ENCODE peak calls at places on chromosomes 2 and 18, in seven cellular contexts. V, B, I, F, M, C and G are unnamed samples.

GRCh38 chr2:86062043-86062442 is 43.6 kb downstream of the POLR1A start:
- DNase-seq in V (no peak), B (no peak), I (no peak), F (no peak), M (no peak), C (no peak), G (no peak)

GRCh38 chr18:73975266-73975665 is 172.4 kb downstream of the FBXO15 start:
- DNase-seq in V (no peak), B (no peak), I (no peak), F (no peak), M (no peak), C (no peak), G (no peak)

GRCh38 chr2:44191739-44192138 is 23.1 kb downstream of the PPM1B start:
- DNase-seq in V (no peak), B (no peak), I (no peak), F (no peak), M (no peak), C (no peak), G (no peak)

GRCh38 chr2:1306029-1306686 is 107.1 kb upstream of the TPO start:
- DNase-seq in V (no peak), B (no peak), I (no peak), F (no peak), M (no peak), C (no peak), G (no peak)

GRCh38 chr18:41783065-41783818 is 171.8 kb upstream of the PIK3C3 start:
- DNase-seq in V (no peak), B (no peak), I (no peak), F (no peak), M (no peak), C (no peak), G (no peak)

GRCh38 chr18:72762505-72763122 is 105.2 kb downstream of the NETO1 start:
- DNase-seq in V (no peak), B (no peak), I (no peak), F (no peak), M (peak; percentile 82), C (no peak), G (no peak)

GRCh38 chr2:29657674-29658073 is 263.7 kb downstream of the ALK start:
- DNase-seq in V (no peak), B (no peak), I (peak; percentile 35), F (no peak), M (no peak), C (no peak), G (no peak)

GRCh38 chr2:168935810-168936581 is 34.9 kb downstream of the G6PC2 start:
- DNase-seq in V (no peak), B (no peak), I (no peak), F (no peak), M (peak; percentile 26), C (no peak), G (no peak)

GRCh38 chr2:54107903-54108615 is 7.4 kb upstream of the ACYP2 start:
- DNase-seq in V (no peak), B (no peak), I (no peak), F (no peak), M (no peak), C (no peak), G (no peak)

GRCh38 chr18:79375441-79375840 is 20.3 kb upstream of the NFATC1 start:
- DNase-seq in V (no peak), B (no peak), I (no peak), F (no peak), M (no peak), C (no peak), G (peak; percentile 59)

GRCh38 chr2:187360286-187360685 is 87.8 kb downstream of the CALCRL start:
- DNase-seq in V (no peak), B (no peak), I (no peak), F (no peak), M (no peak), C (no peak), G (no peak)

GRCh38 chr2:62760555-62760954 is 55.0 kb downstream of the EHBP1 start:
- DNase-seq in V (no peak), B (no peak), I (no peak), F (no peak), M (no peak), C (no peak), G (no peak)

GRCh38 chr2:127413200-127413599 is 5.0 kb upstream of the PROC start:
- DNase-seq in V (no peak), B (no peak), I (no peak), F (no peak), M (no peak), C (no peak), G (no peak)

GRCh38 chr2:235679471-235679870 is 185.6 kb downstream of the AGAP1 start:
- DNase-seq in V (no peak), B (no peak), I (no peak), F (no peak), M (no peak), C (no peak), G (no peak)

GRCh38 chr2:180657054-180657453 is 323.4 kb upstream of the UBE2E3 start:
- DNase-seq in V (no peak), B (no peak), I (no peak), F (no peak), M (no peak), C (no peak), G (no peak)

GRCh38 chr2:151337643-151338042 is 19.7 kb upstream of the TNFAIP6 start:
- DNase-seq in V (no peak), B (no peak), I (no peak), F (no peak), M (peak; percentile 58), C (no peak), G (no peak)

GRCh38 chr2:131519466-131519865 is 8.2 kb upstream of the CCDC74A start:
- DNase-seq in V (no peak), B (no peak), I (no peak), F (no peak), M (no peak), C (no peak), G (peak; percentile 72)

GRCh38 chr2:228657807-228658402 is 476.4 kb upstream of the SPHKAP start:
- DNase-seq in V (no peak), B (no peak), I (no peak), F (no peak), M (peak; percentile 75), C (no peak), G (no peak)

GRCh38 chr2:205232086-205232485 is 450.2 kb upstream of the NRP2 start:
- DNase-seq in V (no peak), B (no peak), I (no peak), F (no peak), M (no peak), C (no peak), G (no peak)

GRCh38 chr2:68295523-68295922 is 24.2 kb downstream of the CNRIP1 start:
- DNase-seq in V (no peak), B (no peak), I (no peak), F (no peak), M (no peak), C (no peak), G (no peak)

GRCh38 chr2:151619337-151619989 is 114.8 kb downstream of the NEB start:
- DNase-seq in V (no peak), B (no peak), I (no peak), F (no peak), M (peak; percentile 57), C (no peak), G (no peak)

GRCh38 chr2:12778369-12778768 is 61.6 kb downstream of the TRIB2 start:
- DNase-seq in V (no peak), B (no peak), I (no peak), F (no peak), M (peak; percentile 82), C (no peak), G (no peak)

GRCh38 chr18:6884944-6885343 is 155.4 kb downstream of the ARHGAP28 start:
- DNase-seq in V (no peak), B (no peak), I (no peak), F (no peak), M (no peak), C (no peak), G (no peak)

GRCh38 chr2:229196448-229196847 is 74.6 kb downstream of the PID1 start:
- DNase-seq in V (no peak), B (no peak), I (no peak), F (no peak), M (no peak), C (no peak), G (no peak)

GRCh38 chr2:46229134-46230063 is 67.8 kb upstream of the EPAS1 start:
- DNase-seq in V (no peak), B (no peak), I (no peak), F (no peak), M (peak; percentile 11), C (no peak), G (peak; percentile 49)

GRCh38 chr18:12944724-12945123 is 3.1 kb upstream of the SEH1L start:
- DNase-seq in V (no peak), B (no peak), I (no peak), F (no peak), M (no peak), C (no peak), G (no peak)

GRCh38 chr2:2699117-2699497 is 368.0 kb upstream of the MYT1L start:
- DNase-seq in V (no peak), B (no peak), I (no peak), F (no peak), M (peak; percentile 7), C (no peak), G (no peak)

GRCh38 chr2:59301466-59302402 is 1060.6 kb upstream of the FANCL start:
- DNase-seq in V (no peak), B (no peak), I (no peak), F (no peak), M (peak; percentile 86), C (no peak), G (no peak)

GRCh38 chr2:198641161-198641560 is 816.6 kb downstream of the SATB2 start:
- DNase-seq in V (no peak), B (no peak), I (no peak), F (no peak), M (no peak), C (no peak), G (no peak)

GRCh38 chr18:8163287-8163959 is 445.8 kb upstream of the RAB12 start:
- DNase-seq in V (no peak), B (no peak), I (no peak), F (no peak), M (no peak), C (no peak), G (no peak)

GRCh38 chr2:25293145-25293544 is 48.6 kb downstream of the DNMT3A start:
- DNase-seq in V (no peak), B (no peak), I (no peak), F (no peak), M (peak; percentile 80), C (no peak), G (no peak)

GRCh38 chr18:35775887-35776286 is 194.3 kb downstream of the GALNT1 start:
- DNase-seq in V (no peak), B (no peak), I (no peak), F (no peak), M (peak; percentile 22), C (no peak), G (no peak)

GRCh38 chr18:49524951-49525350 is 36.9 kb upstream of the LIPG start:
- DNase-seq in V (no peak), B (no peak), I (no peak), F (no peak), M (no peak), C (no peak), G (peak; percentile 43)

GRCh38 chr2:69642709-69643601 is 584 bp downstream of the AAK1 start:
- DNase-seq in V (peak; percentile 10), B (peak; percentile 71), I (no peak), F (peak; percentile 42), M (peak; percentile 78), C (peak; percentile 26), G (peak; percentile 89)

GRCh38 chr18:74531043-74531442 is 3.3 kb upstream of the CNDP1 start:
- DNase-seq in V (no peak), B (no peak), I (no peak), F (no peak), M (no peak), C (no peak), G (peak; percentile 22)

GRCh38 chr2:25386662-25387478 is 45.1 kb upstream of the DNMT3A start:
- DNase-seq in V (no peak), B (no peak), I (no peak), F (no peak), M (no peak), C (no peak), G (no peak)

GRCh38 chr2:191386938-191387536 is 141.8 kb downstream of the MYO1B start:
- DNase-seq in V (no peak), B (no peak), I (no peak), F (no peak), M (no peak), C (no peak), G (no peak)

GRCh38 chr2:12448846-12449480 is 267.8 kb upstream of the TRIB2 start:
- DNase-seq in V (no peak), B (no peak), I (no peak), F (no peak), M (no peak), C (no peak), G (no peak)